ENCODE peak calls at places on chromosomes 16 and 17, in seven cellular contexts. One of them, this sample, is unnamed.

GRCh38 chr16:1101133-1101532 is 5.1 kb upstream of the C1QTNF8 start:
- DNase-seq in amygdala: no peak
- DNase-seq in body of pancreas: no peak
- DNase-seq in stimulated activated CD8-positive, alpha-beta memory T cell treated with anti-CD3 and anti-CD28 coated beads, Interleukin-15, amount 100 ng/mL, for 24 hours: no peak
- DNase-seq in Karpas-422: no peak
- DNase-seq in left colon: no peak
- DNase-seq in C1 segment of cervical spinal cord: no peak
- DNase-seq in this sample: no peak

GRCh38 chr16:78506372-78507193 is 407.1 kb downstream of the WWOX start:
- DNase-seq in amygdala: no peak
- DNase-seq in body of pancreas: no peak
- DNase-seq in stimulated activated CD8-positive, alpha-beta memory T cell treated with anti-CD3 and anti-CD28 coated beads, Interleukin-15, amount 100 ng/mL, for 24 hours: no peak
- DNase-seq in Karpas-422: no peak
- DNase-seq in left colon: no peak
- DNase-seq in C1 segment of cervical spinal cord: no peak
- DNase-seq in this sample: no peak

GRCh38 chr16:11224894-11225676 is 30.9 kb downstream of the SOCS1 start:
- DNase-seq in amygdala: no peak
- DNase-seq in body of pancreas: no peak
- DNase-seq in stimulated activated CD8-positive, alpha-beta memory T cell treated with anti-CD3 and anti-CD28 coated beads, Interleukin-15, amount 100 ng/mL, for 24 hours: peak; percentile 47
- DNase-seq in Karpas-422: no peak
- DNase-seq in left colon: peak; percentile 69
- DNase-seq in C1 segment of cervical spinal cord: no peak
- DNase-seq in this sample: peak; percentile 92

GRCh38 chr16:11164482-11165270 is 91.3 kb downstream of the SOCS1 start:
- DNase-seq in amygdala: no peak
- DNase-seq in body of pancreas: peak; percentile 41
- DNase-seq in stimulated activated CD8-positive, alpha-beta memory T cell treated with anti-CD3 and anti-CD28 coated beads, Interleukin-15, amount 100 ng/mL, for 24 hours: no peak
- DNase-seq in Karpas-422: no peak
- DNase-seq in left colon: no peak
- DNase-seq in C1 segment of cervical spinal cord: no peak
- DNase-seq in this sample: no peak

GRCh38 chr17:75979705-75980187 is 706 bp downstream of the TEN1 start:
- DNase-seq in amygdala: no peak
- DNase-seq in body of pancreas: no peak
- DNase-seq in stimulated activated CD8-positive, alpha-beta memory T cell treated with anti-CD3 and anti-CD28 coated beads, Interleukin-15, amount 100 ng/mL, for 24 hours: no peak
- DNase-seq in Karpas-422: no peak
- DNase-seq in left colon: no peak
- DNase-seq in C1 segment of cervical spinal cord: no peak
- DNase-seq in this sample: no peak

GRCh38 chr16:81335669-81336068 is 20.9 kb downstream of the GAN start:
- DNase-seq in amygdala: no peak
- DNase-seq in body of pancreas: no peak
- DNase-seq in stimulated activated CD8-positive, alpha-beta memory T cell treated with anti-CD3 and anti-CD28 coated beads, Interleukin-15, amount 100 ng/mL, for 24 hours: no peak
- DNase-seq in Karpas-422: no peak
- DNase-seq in left colon: no peak
- DNase-seq in C1 segment of cervical spinal cord: no peak
- DNase-seq in this sample: no peak

GRCh38 chr17:78724544-78724943 is 57.5 kb downstream of the CYTH1 start:
- DNase-seq in amygdala: peak; percentile 21
- DNase-seq in body of pancreas: peak; percentile 43
- DNase-seq in stimulated activated CD8-positive, alpha-beta memory T cell treated with anti-CD3 and anti-CD28 coated beads, Interleukin-15, amount 100 ng/mL, for 24 hours: no peak
- DNase-seq in Karpas-422: no peak
- DNase-seq in left colon: no peak
- DNase-seq in C1 segment of cervical spinal cord: no peak
- DNase-seq in this sample: no peak

GRCh38 chr16:8721693-8722348 is 47.4 kb downstream of the ABAT start:
- DNase-seq in amygdala: no peak
- DNase-seq in body of pancreas: no peak
- DNase-seq in stimulated activated CD8-positive, alpha-beta memory T cell treated with anti-CD3 and anti-CD28 coated beads, Interleukin-15, amount 100 ng/mL, for 24 hours: no peak
- DNase-seq in Karpas-422: no peak
- DNase-seq in left colon: no peak
- DNase-seq in C1 segment of cervical spinal cord: no peak
- DNase-seq in this sample: no peak

GRCh38 chr17:32445075-32445427 is 741 bp downstream of the PSMD11 start:
- DNase-seq in amygdala: no peak
- DNase-seq in body of pancreas: peak; percentile 28
- DNase-seq in stimulated activated CD8-positive, alpha-beta memory T cell treated with anti-CD3 and anti-CD28 coated beads, Interleukin-15, amount 100 ng/mL, for 24 hours: peak; percentile 3
- DNase-seq in Karpas-422: peak; percentile 57
- DNase-seq in left colon: no peak
- DNase-seq in C1 segment of cervical spinal cord: no peak
- DNase-seq in this sample: no peak

GRCh38 chr16:50550035-50550434 is 1.8 kb downstream of the NKD1 start:
- DNase-seq in amygdala: no peak
- DNase-seq in body of pancreas: peak; percentile 17
- DNase-seq in stimulated activated CD8-positive, alpha-beta memory T cell treated with anti-CD3 and anti-CD28 coated beads, Interleukin-15, amount 100 ng/mL, for 24 hours: no peak
- DNase-seq in Karpas-422: no peak
- DNase-seq in left colon: no peak
- DNase-seq in C1 segment of cervical spinal cord: no peak
- DNase-seq in this sample: no peak

GRCh38 chr17:55356440-55357328 is 65.0 kb downstream of the MMD start:
- DNase-seq in amygdala: no peak
- DNase-seq in body of pancreas: peak; percentile 70
- DNase-seq in stimulated activated CD8-positive, alpha-beta memory T cell treated with anti-CD3 and anti-CD28 coated beads, Interleukin-15, amount 100 ng/mL, for 24 hours: peak; percentile 13
- DNase-seq in Karpas-422: peak; percentile 90
- DNase-seq in left colon: peak; percentile 77
- DNase-seq in C1 segment of cervical spinal cord: no peak
- DNase-seq in this sample: peak; percentile 29

GRCh38 chr17:41734139-41734948 is at the start of gene HAP1:
- DNase-seq in amygdala: peak; percentile 36
- DNase-seq in body of pancreas: peak; percentile 37
- DNase-seq in stimulated activated CD8-positive, alpha-beta memory T cell treated with anti-CD3 and anti-CD28 coated beads, Interleukin-15, amount 100 ng/mL, for 24 hours: no peak
- DNase-seq in Karpas-422: no peak
- DNase-seq in left colon: peak; percentile 32
- DNase-seq in C1 segment of cervical spinal cord: no peak
- DNase-seq in this sample: no peak

GRCh38 chr16:57377080-57377841 is 5.0 kb downstream of the CX3CL1 start:
- DNase-seq in amygdala: no peak
- DNase-seq in body of pancreas: no peak
- DNase-seq in stimulated activated CD8-positive, alpha-beta memory T cell treated with anti-CD3 and anti-CD28 coated beads, Interleukin-15, amount 100 ng/mL, for 24 hours: no peak
- DNase-seq in Karpas-422: peak; percentile 65
- DNase-seq in left colon: no peak
- DNase-seq in C1 segment of cervical spinal cord: no peak
- DNase-seq in this sample: peak; percentile 75

GRCh38 chr17:61167050-61167449 is 232.6 kb upstream of the TBX2 start:
- DNase-seq in amygdala: no peak
- DNase-seq in body of pancreas: no peak
- DNase-seq in stimulated activated CD8-positive, alpha-beta memory T cell treated with anti-CD3 and anti-CD28 coated beads, Interleukin-15, amount 100 ng/mL, for 24 hours: no peak
- DNase-seq in Karpas-422: no peak
- DNase-seq in left colon: no peak
- DNase-seq in C1 segment of cervical spinal cord: no peak
- DNase-seq in this sample: no peak

GRCh38 chr17:17685775-17686291 is 4.6 kb downstream of the RAI1 start:
- DNase-seq in amygdala: no peak
- DNase-seq in body of pancreas: peak; percentile 62
- DNase-seq in stimulated activated CD8-positive, alpha-beta memory T cell treated with anti-CD3 and anti-CD28 coated beads, Interleukin-15, amount 100 ng/mL, for 24 hours: no peak
- DNase-seq in Karpas-422: no peak
- DNase-seq in left colon: peak; percentile 82
- DNase-seq in C1 segment of cervical spinal cord: no peak
- DNase-seq in this sample: no peak

GRCh38 chr17:17376362-17376761 is 73.2 kb downstream of the NT5M start:
- DNase-seq in amygdala: no peak
- DNase-seq in body of pancreas: no peak
- DNase-seq in stimulated activated CD8-positive, alpha-beta memory T cell treated with anti-CD3 and anti-CD28 coated beads, Interleukin-15, amount 100 ng/mL, for 24 hours: no peak
- DNase-seq in Karpas-422: no peak
- DNase-seq in left colon: no peak
- DNase-seq in C1 segment of cervical spinal cord: no peak
- DNase-seq in this sample: no peak

GRCh38 chr17:81329279-81329926 is 34.3 kb upstream of the SLC38A10 start:
- DNase-seq in amygdala: no peak
- DNase-seq in body of pancreas: peak; percentile 91
- DNase-seq in stimulated activated CD8-positive, alpha-beta memory T cell treated with anti-CD3 and anti-CD28 coated beads, Interleukin-15, amount 100 ng/mL, for 24 hours: no peak
- DNase-seq in Karpas-422: no peak
- DNase-seq in left colon: peak; percentile 88
- DNase-seq in C1 segment of cervical spinal cord: no peak
- DNase-seq in this sample: no peak

GRCh38 chr17:82089723-82090548 is 8.1 kb downstream of the FASN start:
- DNase-seq in amygdala: no peak
- DNase-seq in body of pancreas: no peak
- DNase-seq in stimulated activated CD8-positive, alpha-beta memory T cell treated with anti-CD3 and anti-CD28 coated beads, Interleukin-15, amount 100 ng/mL, for 24 hours: no peak
- DNase-seq in Karpas-422: no peak
- DNase-seq in left colon: no peak
- DNase-seq in C1 segment of cervical spinal cord: no peak
- DNase-seq in this sample: no peak

GRCh38 chr17:78387982-78388941 is 9.8 kb downstream of the PGS1 start:
- DNase-seq in amygdala: no peak
- DNase-seq in body of pancreas: no peak
- DNase-seq in stimulated activated CD8-positive, alpha-beta memory T cell treated with anti-CD3 and anti-CD28 coated beads, Interleukin-15, amount 100 ng/mL, for 24 hours: no peak
- DNase-seq in Karpas-422: peak; percentile 55
- DNase-seq in left colon: peak; percentile 29
- DNase-seq in C1 segment of cervical spinal cord: no peak
- DNase-seq in this sample: no peak

GRCh38 chr17:44061446-44061845 is 5.0 kb downstream of the LSM12 start:
- DNase-seq in amygdala: no peak
- DNase-seq in body of pancreas: no peak
- DNase-seq in stimulated activated CD8-positive, alpha-beta memory T cell treated with anti-CD3 and anti-CD28 coated beads, Interleukin-15, amount 100 ng/mL, for 24 hours: no peak
- DNase-seq in Karpas-422: no peak
- DNase-seq in left colon: no peak
- DNase-seq in C1 segment of cervical spinal cord: no peak
- DNase-seq in this sample: no peak

GRCh38 chr16:63938661-63939060 is 1183.2 kb downstream of the CDH11 start:
- DNase-seq in amygdala: no peak
- DNase-seq in body of pancreas: no peak
- DNase-seq in stimulated activated CD8-positive, alpha-beta memory T cell treated with anti-CD3 and anti-CD28 coated beads, Interleukin-15, amount 100 ng/mL, for 24 hours: no peak
- DNase-seq in Karpas-422: no peak
- DNase-seq in left colon: no peak
- DNase-seq in C1 segment of cervical spinal cord: no peak
- DNase-seq in this sample: no peak

GRCh38 chr17:32558997-32559650 is 72.3 kb downstream of the CDK5R1 start:
- DNase-seq in amygdala: no peak
- DNase-seq in body of pancreas: no peak
- DNase-seq in stimulated activated CD8-positive, alpha-beta memory T cell treated with anti-CD3 and anti-CD28 coated beads, Interleukin-15, amount 100 ng/mL, for 24 hours: no peak
- DNase-seq in Karpas-422: peak; percentile 49
- DNase-seq in left colon: no peak
- DNase-seq in C1 segment of cervical spinal cord: no peak
- DNase-seq in this sample: peak; percentile 40

GRCh38 chr16:89363621-89364393 is 126.6 kb downstream of the ANKRD11 start:
- DNase-seq in amygdala: no peak
- DNase-seq in body of pancreas: peak; percentile 66
- DNase-seq in stimulated activated CD8-positive, alpha-beta memory T cell treated with anti-CD3 and anti-CD28 coated beads, Interleukin-15, amount 100 ng/mL, for 24 hours: no peak
- DNase-seq in Karpas-422: no peak
- DNase-seq in left colon: no peak
- DNase-seq in C1 segment of cervical spinal cord: no peak
- DNase-seq in this sample: no peak

This sample was measured in GM12891.